ENCODE peak calls at places on chromosomes 13 and 19, in five cellular contexts. K is adipocyte; L is neuronal stem cell; Y is heart right ventricle; U is CD4-positive, alpha-beta T cell. C is an unnamed sample. For H3K27me3, the result is how much of the 10 kb centered on the place peaks cover.

GRCh38 chr19:13281567-13282291 is 131.5 kb downstream of the IER2 start:
- DNase-seq in K (peak), Y (no peak), L (no peak), U (no peak), C (no peak)

GRCh38 chr13:56659041-56659471 is 481.7 kb upstream of the PRR20A start:
- DNase-seq in U (peak), L (no peak), Y (peak), K (no peak), C (no peak)

GRCh38 chr13:74695021-74695800 is 561.0 kb upstream of the KLF12 start:
- DNase-seq in L (no peak), U (no peak), K (peak), Y (no peak), C (no peak)

GRCh38 chr13:30145709-30146367 is 161.5 kb downstream of the KATNAL1 start:
- DNase-seq in Y (no peak), U (no peak), L (no peak), K (no peak), C (no peak)

GRCh38 chr13:98155475-98156111 is 12.7 kb downstream of the FARP1 start:
- DNase-seq in U (no peak), L (no peak), K (no peak), Y (no peak), C (peak)

GRCh38 chr19:49749771-49750170 is 13.3 kb downstream of the TSKS start:
- DNase-seq in Y (no peak), L (no peak), U (no peak), K (no peak), C (no peak)

GRCh38 chr19:49866933-49867782 is at the start of gene PNKP:
- DNase-seq in Y (peak), L (peak), U (peak), K (peak), C (peak)

GRCh38 chr19:49335784-49336481 is 727 bp downstream of the CD37 start:
- DNase-seq in U (no peak), Y (no peak), K (no peak), L (no peak), C (no peak)

GRCh38 chr13:95153647-95154405 is 147.4 kb downstream of the ABCC4 start:
- DNase-seq in L (no peak), Y (no peak), U (no peak), K (peak), C (no peak)

GRCh38 chr19:58351558-58351878 is 1.8 kb downstream of the A1BG start:
- DNase-seq in U (no peak), K (no peak), L (no peak), Y (no peak), C (no peak)

GRCh38 chr19:42528354-42529247 is at the start of gene CEACAM1:
- DNase-seq in Y (peak), L (no peak), U (peak), K (no peak), C (no peak)

GRCh38 chr13:96925869-96926628 is 68.2 kb downstream of the OXGR1 start:
- DNase-seq in U (no peak), Y (no peak), L (no peak), K (no peak), C (no peak)

GRCh38 chr19:35846038-35846668 is 6.2 kb downstream of the NPHS1 start:
- DNase-seq in U (no peak), L (no peak), K (no peak), Y (no peak), C (no peak)

GRCh38 chr13:57314897-57315520 is 148.0 kb downstream of the PRR20E start:
- DNase-seq in K (no peak), Y (no peak), U (no peak), L (peak), C (no peak)

GRCh38 chr13:50410921-50411712 is 395.9 kb downstream of the KCNRG start:
- DNase-seq in U (no peak), K (peak), Y (no peak), L (no peak), C (peak)

GRCh38 chr13:109673477-109673876 is 112.9 kb downstream of the IRS2 start:
- DNase-seq in U (no peak), L (no peak), Y (no peak), K (peak), C (no peak)

GRCh38 chr13:94154362-94154761 is 325.1 kb downstream of the DCT start:
- DNase-seq in U (no peak), L (no peak), K (peak), Y (no peak), C (peak)

GRCh38 chr13:28545583-28546333 is 50.8 kb upstream of the FLT1 start:
- DNase-seq in U (no peak), K (no peak), L (no peak), Y (no peak), C (no peak)

GRCh38 chr19:20926796-20927195 is 3.7 kb downstream of the ZNF85 start:
- DNase-seq in L (no peak), K (no peak), Y (no peak), U (no peak), C (no peak)

GRCh38 chr19:33093420-33094210 is 12.6 kb downstream of the GPATCH1 start:
- DNase-seq in U (no peak), L (no peak), Y (no peak), K (no peak), C (no peak)

GRCh38 chr13:106109391-106109791 is 426.1 kb downstream of the EFNB2 start:
- DNase-seq in L (no peak), Y (no peak), U (no peak), K (peak), C (no peak)

GRCh38 chr13:94783489-94783888 is 71.1 kb upstream of the SOX21 start:
- DNase-seq in K (no peak), U (no peak), Y (no peak), L (no peak), C (no peak)

GRCh38 chr13:80336335-80336734 is 4.6 kb downstream of the SPRY2 start:
- DNase-seq in U (no peak), K (peak), Y (no peak), L (no peak), C (no peak)

GRCh38 chr13:72186730-72187422 is 319.9 kb upstream of the DACH1 start:
- DNase-seq in L (no peak), U (no peak), Y (no peak), K (no peak), C (no peak)

GRCh38 chr19:47310819-47311218 is 1.2 kb downstream of the C5AR1 start:
- DNase-seq in Y (peak), U (no peak), L (no peak), K (no peak), C (no peak)

GRCh38 chr13:44764334-44764733 is 188.2 kb upstream of the TSC22D1 start:
- DNase-seq in K (no peak), Y (no peak), U (no peak), L (no peak), C (peak)

GRCh38 chr13:82305588-82305987 is 1576.7 kb downstream of the SLITRK1 start:
- DNase-seq in Y (no peak), K (no peak), U (no peak), L (no peak), C (no peak)

GRCh38 chr13:67549331-67549730 is 319.2 kb upstream of the PCDH9 start:
- DNase-seq in U (no peak), K (peak), L (no peak), Y (no peak), C (no peak)

GRCh38 chr13:110636701-110637201 is 21.4 kb downstream of the NAXD start:
- DNase-seq in U (no peak), L (no peak), K (no peak), Y (no peak), C (no peak)

GRCh38 chr13:100269837-100270236 is 180.9 kb downstream of the PCCA start:
- DNase-seq in L (no peak), K (peak), U (no peak), Y (peak), C (peak)

GRCh38 chr13:98570929-98571372 is 6.0 kb downstream of the STK24 start:
- DNase-seq in L (no peak), Y (no peak), U (peak), K (no peak), C (peak)

GRCh38 chr19:1279782-1280341 is 4.5 kb downstream of the FAM174C start:
- DNase-seq in K (peak), U (peak), Y (peak), L (peak), C (peak)

DNA sequence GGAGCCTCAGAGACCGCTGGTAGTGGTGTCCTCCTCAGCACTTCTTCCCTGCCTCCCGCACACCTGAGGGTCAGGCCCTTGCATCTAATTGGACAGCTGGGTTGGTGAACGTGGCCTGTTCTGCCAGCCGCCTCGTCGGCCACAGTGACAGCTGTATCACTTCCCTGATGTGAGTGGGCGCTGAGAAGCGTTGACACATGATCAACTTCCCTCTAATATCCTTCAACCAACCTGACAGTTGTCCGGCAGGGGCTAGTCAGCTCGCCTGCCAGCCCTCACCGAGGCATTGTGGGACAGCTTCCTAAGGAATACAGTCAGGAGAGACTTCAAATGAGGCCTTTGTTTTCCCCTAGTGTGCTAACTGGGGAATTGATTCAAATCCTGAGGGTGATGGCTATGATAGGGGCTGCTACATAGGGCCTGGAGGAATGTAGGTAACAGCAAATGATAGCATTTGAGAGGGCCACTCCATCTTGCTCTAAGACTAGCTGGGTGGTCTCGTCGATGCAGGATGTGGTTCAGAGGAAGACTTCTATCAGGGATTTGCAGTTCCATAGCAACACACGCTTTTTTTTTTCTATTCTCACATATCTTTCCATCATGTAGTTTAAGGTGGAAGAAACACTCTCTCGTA is 230.8 kb downstream of the TSHZ3 start:
- DNase-seq in K (no peak), Y (no peak), U (no peak), L (no peak), C (no peak)
- H3K27me3 ChIP-seq in K (under half), Y (under half), U (under half), L (under half), C (under half)

GRCh38 chr13:23849670-23850069 is 39.5 kb downstream of the MIPEP start:
- DNase-seq in K (no peak), Y (no peak), L (no peak), U (no peak), C (no peak)
- H3K27me3 ChIP-seq in K (under half), Y (under half), L (under half), U (under half), C (under half)

GRCh38 chr19:17684256-17684655 is 3.9 kb downstream of the UNC13A start:
- DNase-seq in L (no peak), Y (no peak), K (no peak), U (no peak), C (no peak)
- H3K27me3 ChIP-seq in L (under half), Y (half or more), K (under half), U (half or more), C (under half)

DNA sequence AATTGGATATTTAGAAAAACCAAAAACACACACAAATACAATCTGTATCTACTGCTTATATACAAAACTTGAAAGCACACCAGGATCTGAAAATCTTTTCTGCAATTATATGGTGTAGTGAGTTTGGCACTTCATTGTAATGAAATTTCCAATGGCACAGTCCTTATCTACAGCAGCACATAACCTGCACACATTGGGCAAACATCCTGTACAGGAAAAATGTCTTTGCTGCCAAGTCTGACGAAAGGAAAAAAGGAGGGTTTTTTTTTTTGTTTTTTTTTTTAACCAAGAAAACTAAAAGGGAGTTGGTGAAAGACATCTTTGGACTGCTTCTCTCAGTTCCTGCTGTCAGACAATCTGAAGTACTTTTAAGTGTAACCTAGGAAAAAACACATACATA is 107.8 kb downstream of the FOXO1 start:
- DNase-seq in L (no peak), K (no peak), U (no peak), Y (no peak), C (no peak)
- H3K27me3 ChIP-seq in L (under half), K (under half), U (under half), Y (under half), C (under half)

C was measured in MG63.